ENCODE peak calls at places on chromosome 15, in six cellular contexts. One of them, this sample, is unnamed.

GRCh38 chr15:85582719-85583089 is 202.3 kb downstream of the AKAP13 start:
- DNase-seq in IMR-90: peak; percentile 46
- DNase-seq in neural progenitor cell: no peak
- DNase-seq in adipocyte: no peak
- DNase-seq in HCT116: no peak
- DNase-seq in neuronal stem cell: no peak
- DNase-seq in this sample: no peak

GRCh38 chr15:101369676-101370075 is 74.6 kb upstream of the SNRPA1 start:
- DNase-seq in adipocyte: no peak
- DNase-seq in neuronal stem cell: peak; percentile 29
- DNase-seq in IMR-90: no peak
- DNase-seq in HCT116: no peak
- DNase-seq in neural progenitor cell: peak; percentile 60
- DNase-seq in this sample: no peak

GRCh38 chr15:101406796-101407195 is 82.7 kb downstream of the PCSK6 start:
- DNase-seq in neuronal stem cell: no peak
- DNase-seq in HCT116: no peak
- DNase-seq in IMR-90: no peak
- DNase-seq in neural progenitor cell: no peak
- DNase-seq in adipocyte: no peak
- DNase-seq in this sample: no peak

GRCh38 chr15:37764733-37765191 is 169.7 kb upstream of the TMCO5A start:
- DNase-seq in IMR-90: peak; percentile 74
- DNase-seq in neural progenitor cell: peak; percentile 31
- DNase-seq in HCT116: peak; percentile 56
- DNase-seq in neuronal stem cell: no peak
- DNase-seq in adipocyte: peak; percentile 72
- DNase-seq in this sample: peak; percentile 64

GRCh38 chr15:52652286-52652685 is 26.9 kb downstream of the ATOSA start:
- DNase-seq in adipocyte: no peak
- DNase-seq in HCT116: no peak
- DNase-seq in neuronal stem cell: no peak
- DNase-seq in IMR-90: no peak
- DNase-seq in neural progenitor cell: no peak
- DNase-seq in this sample: no peak

GRCh38 chr15:41543521-41543870 is 561 bp downstream of the RPAP1 start:
- DNase-seq in neural progenitor cell: no peak
- DNase-seq in HCT116: no peak
- DNase-seq in adipocyte: no peak
- DNase-seq in IMR-90: no peak
- DNase-seq in neuronal stem cell: no peak
- DNase-seq in this sample: no peak

GRCh38 chr15:39599871-39600270 is 19.0 kb downstream of the THBS1 start:
- DNase-seq in neuronal stem cell: no peak
- DNase-seq in HCT116: no peak
- DNase-seq in IMR-90: peak; percentile 79
- DNase-seq in neural progenitor cell: no peak
- DNase-seq in adipocyte: peak; percentile 42
- DNase-seq in this sample: no peak

GRCh38 chr15:48394172-48394571 is 62.9 kb downstream of the DUT start:
- DNase-seq in neuronal stem cell: no peak
- DNase-seq in HCT116: no peak
- DNase-seq in neural progenitor cell: no peak
- DNase-seq in adipocyte: no peak
- DNase-seq in IMR-90: no peak
- DNase-seq in this sample: no peak

DNA sequence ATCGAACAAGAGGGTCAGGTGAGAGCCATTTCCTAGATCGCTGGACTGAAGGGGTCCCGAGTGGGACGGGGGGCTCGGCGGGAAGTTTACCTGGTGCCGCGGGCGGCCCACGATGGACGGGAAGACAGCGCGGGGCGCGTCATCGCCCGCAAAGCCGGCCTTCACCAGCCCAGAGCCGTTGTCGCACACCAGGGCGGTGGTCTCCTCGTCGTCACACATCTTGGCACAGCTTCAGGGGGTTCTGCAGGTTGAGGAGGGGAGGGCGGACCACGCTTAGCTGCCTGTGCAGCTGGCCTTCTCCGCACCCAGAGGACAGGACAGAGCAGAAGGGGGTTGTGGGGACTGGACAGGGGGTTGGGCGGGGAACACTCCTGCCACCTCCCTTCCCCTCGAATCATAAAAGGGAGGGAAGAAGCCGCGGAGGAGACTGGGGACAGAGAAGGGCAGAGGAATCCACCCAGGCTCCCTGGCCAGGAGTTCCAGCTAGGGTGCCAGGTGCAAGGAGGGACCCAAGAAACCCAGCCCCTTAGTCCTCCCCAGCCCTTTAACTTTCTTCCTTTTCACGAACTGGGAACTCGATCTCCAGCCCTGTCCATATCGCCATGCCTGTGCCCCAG is 651 bp downstream of the ACTC1 start:
- DNase-seq in neural progenitor cell: no peak
- DNase-seq in adipocyte: no peak
- DNase-seq in HCT116: no peak
- DNase-seq in neuronal stem cell: no peak
- DNase-seq in IMR-90: no peak
- DNase-seq in this sample: no peak
- H3K9ac ChIP-seq in neural progenitor cell: no peak overlapping the region
- H3K9ac ChIP-seq in adipocyte: peak overlapping the region; percentile 53
- H3K9ac ChIP-seq in HCT116: no peak overlapping the region
- H3K9ac ChIP-seq in neuronal stem cell: no peak overlapping the region
- H3K9ac ChIP-seq in IMR-90: peak overlapping the region; percentile 27
- H3K9ac ChIP-seq in this sample: no peak overlapping the region

DNA sequence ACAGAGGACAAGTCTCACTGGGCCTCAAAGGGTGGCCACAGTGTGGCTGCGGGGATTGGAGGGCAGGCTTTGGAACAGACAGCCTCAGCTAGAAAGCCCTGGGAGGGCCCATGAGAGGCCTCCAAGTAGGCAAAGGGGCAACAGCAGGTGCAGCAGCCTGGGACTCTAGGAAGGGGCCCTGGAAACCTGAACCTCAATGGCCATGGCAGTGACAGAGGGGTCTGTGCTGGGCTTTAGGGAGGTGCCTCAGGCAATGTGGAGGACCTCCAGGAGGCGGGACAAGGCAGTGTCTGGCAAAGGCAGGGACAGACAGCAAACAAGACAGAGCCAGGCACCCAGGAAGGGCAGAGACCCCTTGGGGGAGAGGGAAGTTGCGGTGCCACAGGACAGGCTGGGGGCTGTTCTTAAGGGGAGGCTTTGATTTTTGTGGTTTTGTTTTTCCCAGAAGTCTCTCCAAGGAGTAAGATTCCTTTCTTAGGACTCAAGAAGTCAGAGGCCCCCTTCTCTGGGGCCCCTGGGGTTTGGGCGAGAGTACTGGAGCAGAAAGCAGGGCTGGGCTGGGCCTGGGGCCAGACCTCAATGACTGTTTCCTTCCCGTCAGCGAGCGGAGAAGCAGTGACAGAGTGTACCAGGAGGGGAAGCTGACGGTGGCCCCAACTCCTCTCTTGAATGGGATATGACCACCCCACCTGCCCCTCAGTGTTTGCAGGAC is 9.7 kb downstream of the STOML1 start:
- DNase-seq in IMR-90: peak; percentile 91
- DNase-seq in neural progenitor cell: no peak
- DNase-seq in adipocyte: peak; percentile 98
- DNase-seq in neuronal stem cell: no peak
- DNase-seq in HCT116: no peak
- DNase-seq in this sample: no peak
- H3K4me1 ChIP-seq in IMR-90: peaks cover 38% of the 10 kb centered on the region
- H3K4me1 ChIP-seq in neural progenitor cell: no peaks in the 10 kb centered on the region
- H3K4me1 ChIP-seq in adipocyte: peaks cover 61% of the 10 kb centered on the region
- H3K4me1 ChIP-seq in neuronal stem cell: peaks cover 5% of the 10 kb centered on the region
- H3K4me1 ChIP-seq in HCT116: peaks cover 32% of the 10 kb centered on the region
- H3K4me1 ChIP-seq in this sample: no peaks in the 10 kb centered on the region

DNA sequence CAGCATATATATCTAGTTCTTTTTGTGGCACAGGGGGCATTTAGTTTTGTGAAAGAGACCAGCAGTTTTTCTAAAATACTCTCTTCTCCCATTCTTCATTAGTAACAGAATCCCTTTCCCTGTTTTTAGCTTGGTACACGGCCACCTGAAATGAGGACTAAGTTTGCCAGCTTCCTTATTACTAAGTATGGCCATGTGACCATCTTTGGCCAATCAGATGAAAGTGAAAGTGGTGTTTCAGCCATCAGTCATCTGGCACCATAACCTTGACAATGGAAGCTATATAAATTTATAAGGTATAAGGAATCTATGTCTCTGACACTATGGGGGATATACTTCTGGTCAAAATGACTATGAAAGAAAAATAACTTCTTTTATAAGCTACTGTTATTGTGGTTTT is 570.4 kb downstream of the AGBL1 start:
- DNase-seq in IMR-90: no peak
- DNase-seq in HCT116: no peak
- DNase-seq in neural progenitor cell: no peak
- DNase-seq in adipocyte: no peak
- DNase-seq in neuronal stem cell: no peak
- DNase-seq in this sample: no peak
- H3K4me3 ChIP-seq in IMR-90: no peak overlapping the region
- H3K4me3 ChIP-seq in HCT116: no peak overlapping the region
- H3K4me3 ChIP-seq in neural progenitor cell: no peak overlapping the region
- H3K4me3 ChIP-seq in adipocyte: no peak overlapping the region
- H3K4me3 ChIP-seq in neuronal stem cell: no peak overlapping the region
- H3K4me3 ChIP-seq in this sample: no peak overlapping the region

DNA sequence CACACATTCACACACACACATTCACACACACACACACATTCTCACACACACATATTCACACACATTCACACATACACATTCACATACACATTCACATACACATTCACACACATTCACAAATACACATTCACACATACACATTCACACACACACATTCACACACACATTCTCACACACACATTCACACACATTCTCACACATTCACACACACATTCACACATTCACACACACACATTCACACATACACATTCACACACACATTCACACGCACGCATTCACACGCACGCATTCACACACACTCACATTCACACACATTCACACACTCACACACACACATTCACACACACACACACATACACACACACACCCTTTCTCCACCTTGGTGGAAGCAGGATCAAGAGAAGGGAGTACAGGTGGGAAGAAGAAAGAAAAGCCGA is 5.7 kb upstream of the HAPLN3 start:
- DNase-seq in adipocyte: no peak
- DNase-seq in IMR-90: no peak
- DNase-seq in neural progenitor cell: no peak
- DNase-seq in HCT116: no peak
- DNase-seq in neuronal stem cell: no peak
- DNase-seq in this sample: no peak
- H3K9ac ChIP-seq in adipocyte: peak overlapping the region; percentile 17
- H3K9ac ChIP-seq in IMR-90: no peak overlapping the region
- H3K9ac ChIP-seq in neural progenitor cell: no peak overlapping the region
- H3K9ac ChIP-seq in HCT116: peak overlapping the region; percentile 20
- H3K9ac ChIP-seq in neuronal stem cell: no peak overlapping the region
- H3K9ac ChIP-seq in this sample: no peak overlapping the region

This sample was measured in endodermal cell.